ENCODE peak calls at places on chromosomes 6 and 20, in seven cellular contexts. One of them, this sample, is unnamed.

GRCh38 chr20:9978395-9979004 is 56.3 kb upstream of the ANKEF1 start:
- DNase-seq in ovary: peak
- DNase-seq in H1: no peak
- DNase-seq in upper lobe of left lung: no peak
- DNase-seq in stomach: no peak
- DNase-seq in GM12878: peak
- DNase-seq in K562: no peak
- DNase-seq in this sample: no peak

GRCh38 chr6:119147101-119148053 is 68.9 kb upstream of the FAM184A start:
- DNase-seq in ovary: peak
- DNase-seq in H1: peak
- DNase-seq in upper lobe of left lung: no peak
- DNase-seq in stomach: peak
- DNase-seq in GM12878: peak
- DNase-seq in K562: peak
- DNase-seq in this sample: peak

GRCh38 chr6:141152951-141153350 is 979.8 kb upstream of the GJE1 start:
- DNase-seq in ovary: no peak
- DNase-seq in H1: no peak
- DNase-seq in upper lobe of left lung: no peak
- DNase-seq in stomach: no peak
- DNase-seq in GM12878: no peak
- DNase-seq in K562: no peak
- DNase-seq in this sample: no peak

GRCh38 chr6:33171096-33171888 is 21.0 kb downstream of the COL11A2 start:
- DNase-seq in ovary: no peak
- DNase-seq in H1: no peak
- DNase-seq in upper lobe of left lung: no peak
- DNase-seq in stomach: no peak
- DNase-seq in GM12878: no peak
- DNase-seq in K562: no peak
- DNase-seq in this sample: no peak

GRCh38 chr20:61875221-61875885 is 190.3 kb downstream of the TAF4 start:
- DNase-seq in ovary: no peak
- DNase-seq in H1: no peak
- DNase-seq in upper lobe of left lung: peak
- DNase-seq in stomach: no peak
- DNase-seq in GM12878: no peak
- DNase-seq in K562: no peak
- DNase-seq in this sample: no peak

GRCh38 chr6:143514996-143515760 is 3.7 kb upstream of the FUCA2 start:
- DNase-seq in ovary: peak
- DNase-seq in H1: no peak
- DNase-seq in upper lobe of left lung: peak
- DNase-seq in stomach: peak
- DNase-seq in GM12878: no peak
- DNase-seq in K562: no peak
- DNase-seq in this sample: no peak

GRCh38 chr6:30507849-30508843 is 18.8 kb downstream of the HLA-E start:
- DNase-seq in ovary: no peak
- DNase-seq in H1: no peak
- DNase-seq in upper lobe of left lung: no peak
- DNase-seq in stomach: no peak
- DNase-seq in GM12878: no peak
- DNase-seq in K562: no peak
- DNase-seq in this sample: peak

GRCh38 chr6:32169211-32169610 is 4.8 kb downstream of the EGFL8 start:
- DNase-seq in ovary: no peak
- DNase-seq in H1: no peak
- DNase-seq in upper lobe of left lung: no peak
- DNase-seq in stomach: no peak
- DNase-seq in GM12878: no peak
- DNase-seq in K562: no peak
- DNase-seq in this sample: no peak

GRCh38 chr6:167699141-167700036 is 127.3 kb upstream of the AFDN start:
- DNase-seq in ovary: no peak
- DNase-seq in H1: no peak
- DNase-seq in upper lobe of left lung: peak
- DNase-seq in stomach: peak
- DNase-seq in GM12878: peak
- DNase-seq in K562: no peak
- DNase-seq in this sample: no peak

GRCh38 chr6:125764105-125764671 is 14.8 kb downstream of the HEY2 start:
- DNase-seq in ovary: no peak
- DNase-seq in H1: no peak
- DNase-seq in upper lobe of left lung: no peak
- DNase-seq in stomach: no peak
- DNase-seq in GM12878: no peak
- DNase-seq in K562: no peak
- DNase-seq in this sample: no peak

GRCh38 chr20:52621401-52621800 is 350.8 kb upstream of the TSHZ2 start:
- DNase-seq in ovary: no peak
- DNase-seq in H1: no peak
- DNase-seq in upper lobe of left lung: no peak
- DNase-seq in stomach: no peak
- DNase-seq in GM12878: no peak
- DNase-seq in K562: no peak
- DNase-seq in this sample: no peak

GRCh38 chr20:52614036-52614863 is 357.9 kb upstream of the TSHZ2 start:
- DNase-seq in ovary: no peak
- DNase-seq in H1: no peak
- DNase-seq in upper lobe of left lung: no peak
- DNase-seq in stomach: no peak
- DNase-seq in GM12878: no peak
- DNase-seq in K562: no peak
- DNase-seq in this sample: no peak

GRCh38 chr20:52622086-52622485 is 350.1 kb upstream of the TSHZ2 start:
- DNase-seq in ovary: no peak
- DNase-seq in H1: no peak
- DNase-seq in upper lobe of left lung: no peak
- DNase-seq in stomach: no peak
- DNase-seq in GM12878: no peak
- DNase-seq in K562: no peak
- DNase-seq in this sample: no peak

GRCh38 chr20:52619671-52620070 is 352.5 kb upstream of the TSHZ2 start:
- DNase-seq in ovary: no peak
- DNase-seq in H1: no peak
- DNase-seq in upper lobe of left lung: no peak
- DNase-seq in stomach: no peak
- DNase-seq in GM12878: no peak
- DNase-seq in K562: no peak
- DNase-seq in this sample: no peak

DNA sequence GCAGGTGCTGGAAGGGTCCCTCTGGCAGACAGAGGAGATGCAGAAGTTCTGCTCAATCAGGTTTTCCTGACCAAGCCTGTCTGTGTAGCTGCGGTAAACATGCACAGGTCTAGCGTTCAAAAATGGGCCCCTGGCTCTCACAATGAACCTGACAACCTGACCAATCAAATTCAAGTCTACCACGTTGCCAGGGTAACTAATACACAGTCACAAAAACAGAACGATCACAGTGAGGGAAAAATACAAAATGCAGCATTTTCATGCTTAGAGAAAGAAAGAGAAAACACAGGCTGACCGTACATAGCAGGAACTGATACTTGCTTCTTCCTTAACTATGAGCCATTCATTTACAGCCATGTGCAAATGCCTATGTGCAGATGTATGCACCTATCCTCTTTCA is 353.1 kb upstream of the TSHZ2 start:
- DNase-seq in ovary: no peak
- DNase-seq in H1: no peak
- DNase-seq in upper lobe of left lung: no peak
- DNase-seq in stomach: no peak
- DNase-seq in GM12878: no peak
- DNase-seq in K562: no peak
- DNase-seq in this sample: no peak
- TF ChIP-seq EP300 in ovary: no peak
- TF ChIP-seq EP300 in H1: no peak
- TF ChIP-seq EP300 in upper lobe of left lung: no peak
- TF ChIP-seq EP300 in stomach: no peak
- TF ChIP-seq EP300 in GM12878: no peak
- TF ChIP-seq EP300 in K562: no peak
- TF ChIP-seq EP300 in this sample: no peak

GRCh38 chr6:54846243-54846856 is at the start of gene FAM83B:
- DNase-seq in ovary: no peak
- DNase-seq in H1: peak
- DNase-seq in upper lobe of left lung: peak
- DNase-seq in stomach: peak
- DNase-seq in GM12878: no peak
- DNase-seq in K562: no peak
- DNase-seq in this sample: no peak
- H3K4me3 ChIP-seq in ovary: peak
- H3K4me3 ChIP-seq in H1: peak
- H3K4me3 ChIP-seq in upper lobe of left lung: peak
- H3K4me3 ChIP-seq in stomach: peak
- H3K4me3 ChIP-seq in GM12878: no peak
- H3K4me3 ChIP-seq in K562: no peak
- H3K4me3 ChIP-seq in this sample: peak

DNA sequence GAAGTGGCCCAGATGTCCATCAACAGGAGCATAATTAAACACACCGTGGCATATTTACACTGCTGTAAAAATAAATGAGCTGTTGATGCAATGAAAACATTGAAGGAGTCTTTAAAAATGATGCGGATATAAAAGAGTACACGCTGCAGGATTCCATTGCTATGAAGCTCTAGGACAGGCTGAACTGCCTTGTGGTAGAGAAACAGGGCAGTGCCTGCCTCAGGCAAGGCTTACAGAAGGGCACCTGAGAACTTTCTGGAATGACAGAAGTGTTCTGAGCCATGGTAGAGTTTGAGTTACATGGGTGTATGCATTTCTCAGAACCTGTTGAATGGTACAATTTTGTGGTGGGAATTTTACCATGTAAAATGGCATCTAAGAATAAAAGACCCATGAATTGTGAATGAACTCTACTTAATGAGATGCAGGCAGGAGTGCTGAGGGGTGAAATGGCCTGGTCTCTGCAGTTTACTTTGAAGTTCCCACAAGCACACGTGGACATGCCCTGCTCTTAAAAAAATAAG is 45.3 kb upstream of the RIN2 start:
- DNase-seq in ovary: no peak
- DNase-seq in H1: no peak
- DNase-seq in upper lobe of left lung: no peak
- DNase-seq in stomach: no peak
- DNase-seq in GM12878: no peak
- DNase-seq in K562: no peak
- DNase-seq in this sample: no peak
- TF ChIP-seq EP300 in ovary: no peak
- TF ChIP-seq EP300 in H1: no peak
- TF ChIP-seq EP300 in upper lobe of left lung: no peak
- TF ChIP-seq EP300 in stomach: no peak
- TF ChIP-seq EP300 in GM12878: no peak
- TF ChIP-seq EP300 in K562: no peak
- TF ChIP-seq EP300 in this sample: no peak

DNA sequence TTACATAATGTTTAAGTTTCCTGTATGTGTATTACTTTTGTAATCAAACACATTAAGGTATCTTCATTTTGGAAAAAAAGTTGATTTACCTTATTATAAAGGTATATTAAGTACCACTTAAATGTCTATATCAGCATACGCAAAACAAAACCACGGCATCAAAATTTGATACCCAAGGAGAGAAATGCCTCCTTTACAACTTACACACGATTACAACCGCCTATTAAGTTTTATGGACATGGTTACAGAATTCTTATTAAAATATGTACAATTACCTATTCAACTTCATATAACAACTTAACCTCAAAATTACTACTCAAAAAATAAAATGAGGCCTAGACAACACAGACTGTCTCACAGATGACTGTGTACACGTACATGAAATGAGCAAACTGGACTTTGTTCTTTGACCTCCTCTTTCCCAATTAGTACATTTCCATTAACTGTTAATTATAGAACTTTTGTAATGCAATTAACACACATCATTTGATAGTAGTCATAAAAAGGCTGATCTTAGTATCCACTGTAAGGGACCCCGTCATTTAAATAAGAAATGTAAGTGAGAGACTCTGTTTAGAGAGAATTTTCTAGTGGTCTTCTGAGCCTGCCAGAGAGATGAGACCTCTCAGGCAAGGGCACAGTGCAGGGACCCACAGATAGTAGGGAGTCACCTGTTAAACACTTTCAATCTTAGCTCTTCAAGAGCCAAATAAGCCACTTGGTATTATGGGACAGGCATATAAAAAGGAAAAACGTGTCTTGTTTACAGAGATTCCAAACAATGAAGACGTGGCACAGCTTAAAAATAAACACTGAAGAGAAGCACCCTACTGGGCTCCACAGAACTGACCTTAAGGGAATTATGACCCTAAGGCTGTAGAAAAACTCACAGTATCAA is 2.4 kb downstream of the DIDO1 start:
- DNase-seq in ovary: no peak
- DNase-seq in H1: no peak
- DNase-seq in upper lobe of left lung: no peak
- DNase-seq in stomach: no peak
- DNase-seq in GM12878: no peak
- DNase-seq in K562: no peak
- DNase-seq in this sample: no peak
- H3K4me3 ChIP-seq in ovary: peak
- H3K4me3 ChIP-seq in H1: peak
- H3K4me3 ChIP-seq in upper lobe of left lung: peak
- H3K4me3 ChIP-seq in stomach: peak
- H3K4me3 ChIP-seq in GM12878: peak
- H3K4me3 ChIP-seq in K562: peak
- H3K4me3 ChIP-seq in this sample: peak

DNA sequence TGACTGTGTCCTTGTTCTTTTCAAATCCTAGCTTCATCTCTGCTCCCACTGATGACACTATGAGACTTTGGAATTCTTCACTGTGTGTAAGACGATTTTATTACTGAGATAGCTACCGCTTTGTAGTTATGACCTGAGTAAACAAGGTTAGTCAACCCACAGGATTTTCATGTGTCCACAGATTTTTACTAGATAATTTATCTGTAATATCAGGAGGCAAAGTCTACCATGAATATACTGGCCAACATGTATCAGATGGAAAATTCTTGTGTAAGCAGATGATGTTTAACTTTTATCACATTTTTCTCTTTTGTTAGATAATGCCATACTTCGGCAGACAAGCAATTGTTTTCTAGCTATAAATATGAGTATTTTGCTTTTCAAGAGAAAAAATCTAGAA is 119.8 kb downstream of the SGK1 start:
- DNase-seq in ovary: no peak
- DNase-seq in H1: no peak
- DNase-seq in upper lobe of left lung: no peak
- DNase-seq in stomach: no peak
- DNase-seq in GM12878: no peak
- DNase-seq in K562: no peak
- DNase-seq in this sample: no peak
- TF ChIP-seq EP300 in ovary: no peak
- TF ChIP-seq EP300 in H1: no peak
- TF ChIP-seq EP300 in upper lobe of left lung: no peak
- TF ChIP-seq EP300 in stomach: no peak
- TF ChIP-seq EP300 in GM12878: no peak
- TF ChIP-seq EP300 in K562: peak
- TF ChIP-seq EP300 in this sample: no peak

DNA sequence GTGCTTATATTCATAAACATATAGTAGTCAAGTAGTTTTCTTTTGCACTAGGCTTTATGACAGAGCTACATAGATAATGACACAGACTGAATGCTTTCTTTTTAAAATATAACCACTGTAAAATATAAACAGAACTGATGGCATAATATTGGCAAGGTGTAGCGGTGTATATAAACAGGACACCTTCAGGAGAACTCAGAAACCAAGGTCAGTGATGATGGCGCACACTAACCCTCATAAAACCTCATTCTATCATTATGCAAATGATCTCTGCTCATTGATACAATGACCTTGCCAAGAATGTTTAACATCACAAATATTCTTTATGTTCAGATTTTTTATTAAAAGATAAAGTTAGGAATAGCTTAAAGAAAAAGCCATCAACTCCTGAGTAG is 48.5 kb upstream of the DST start:
- DNase-seq in ovary: no peak
- DNase-seq in H1: no peak
- DNase-seq in upper lobe of left lung: no peak
- DNase-seq in stomach: no peak
- DNase-seq in GM12878: no peak
- DNase-seq in K562: no peak
- DNase-seq in this sample: no peak
- H3K4me3 ChIP-seq in ovary: no peak
- H3K4me3 ChIP-seq in H1: no peak
- H3K4me3 ChIP-seq in upper lobe of left lung: peak
- H3K4me3 ChIP-seq in stomach: peak
- H3K4me3 ChIP-seq in GM12878: no peak
- H3K4me3 ChIP-seq in K562: no peak
- H3K4me3 ChIP-seq in this sample: peak

This sample was measured in esophagus muscularis mucosa.